ENCODE peak calls at places on chromosome 12, in ten cellular contexts. K is pancreas, O is A549, H is right lobe of liver, Z is brain microvascular endothelial cell, F is astrocyte of the spinal cord, U is OCI-LY7, C is mucosa of descending colon, L is HL-60, P is cardiac muscle cell. I is an unnamed sample.

GRCh38 chr12:6818246-6819006 is 3.2 kb upstream of the GPR162 start:
- DNase-seq in K (no peak), O (no peak), H (no peak), Z (no peak), F (no peak), U (no peak), C (no peak), L (no peak), P (no peak), I (no peak)

GRCh38 chr12:110998165-110998564 is 77.8 kb upstream of the MYL2 start:
- DNase-seq in K (no peak), O (no peak), H (no peak), Z (no peak), F (no peak), U (no peak), C (no peak), L (no peak), P (peak), I (no peak)

GRCh38 chr12:49126852-49127763 is 4.1 kb downstream of the TUBA1B start:
- DNase-seq in K (no peak), O (no peak), H (no peak), Z (no peak), F (no peak), U (no peak), C (no peak), L (peak), P (no peak), I (no peak)

GRCh38 chr12:132622437-132623071 is 4.0 kb downstream of the P2RX2 start:
- DNase-seq in K (peak), O (no peak), H (no peak), Z (peak), F (peak), U (peak), C (no peak), L (no peak), P (peak), I (no peak)

GRCh38 chr12:78359530-78359929 is 505.0 kb upstream of the SYT1 start:
- DNase-seq in K (no peak), O (no peak), H (no peak), Z (peak), F (peak), U (no peak), C (no peak), L (no peak), P (peak), I (no peak)

GRCh38 chr12:46364777-46365580 is 7.6 kb downstream of the SLC38A2 start:
- DNase-seq in K (no peak), O (no peak), H (peak), Z (peak), F (peak), U (no peak), C (peak), L (no peak), P (peak), I (no peak)

GRCh38 chr12:111887916-111888745 is 46.1 kb downstream of the MAPKAPK5 start:
- DNase-seq in K (no peak), O (no peak), H (no peak), Z (no peak), F (no peak), U (no peak), C (peak), L (no peak), P (no peak), I (no peak)

GRCh38 chr12:132275110-132275531 is 54.3 kb downstream of the GALNT9 start:
- DNase-seq in K (peak), O (peak), H (no peak), Z (peak), F (no peak), U (no peak), C (peak), L (no peak), P (peak), I (no peak)

GRCh38 chr12:94495458-94496137 is 35.9 kb upstream of the CEP83 start:
- DNase-seq in K (no peak), O (no peak), H (no peak), Z (no peak), F (no peak), U (no peak), C (no peak), L (no peak), P (peak), I (no peak)

GRCh38 chr12:114448618-114448933 is 42.6 kb upstream of the TBX5 start:
- DNase-seq in K (peak), O (no peak), H (no peak), Z (no peak), F (no peak), U (no peak), C (no peak), L (no peak), P (no peak), I (no peak)

GRCh38 chr12:100901266-100901665 is 106.7 kb downstream of the ANO4 start:
- DNase-seq in K (no peak), O (no peak), H (no peak), Z (no peak), F (no peak), U (no peak), C (no peak), L (no peak), P (no peak), I (no peak)

GRCh38 chr12:88325076-88325827 is 183.1 kb downstream of the TMTC3 start:
- DNase-seq in K (no peak), O (peak), H (no peak), Z (peak), F (peak), U (no peak), C (peak), L (no peak), P (peak), I (peak)

GRCh38 chr12:92133166-92133565 is 12.5 kb downstream of the BTG1 start:
- DNase-seq in K (no peak), O (no peak), H (no peak), Z (no peak), F (no peak), U (no peak), C (no peak), L (no peak), P (peak), I (no peak)

GRCh38 chr12:104714369-104714768 is 243.7 kb downstream of the SLC41A2 start:
- DNase-seq in K (no peak), O (no peak), H (no peak), Z (no peak), F (no peak), U (no peak), C (no peak), L (no peak), P (no peak), I (no peak)

GRCh38 chr12:67456281-67456918 is 187.2 kb downstream of the CAND1 start:
- DNase-seq in K (no peak), O (no peak), H (no peak), Z (peak), F (peak), U (no peak), C (no peak), L (no peak), P (peak), I (peak)

GRCh38 chr12:52910248-52910883 is 5.5 kb upstream of the KRT8 start:
- DNase-seq in K (no peak), O (no peak), H (no peak), Z (no peak), F (no peak), U (no peak), C (no peak), L (peak), P (no peak), I (no peak)

GRCh38 chr12:6267007-6267721 is 43.3 kb upstream of the PLEKHG6 start:
- DNase-seq in K (no peak), O (no peak), H (no peak), Z (peak), F (no peak), U (peak), C (no peak), L (no peak), P (peak), I (no peak)

GRCh38 chr12:93766802-93767523 is 89.8 kb downstream of the CRADD start:
- DNase-seq in K (no peak), O (peak), H (no peak), Z (peak), F (peak), U (no peak), C (peak), L (peak), P (peak), I (no peak)

GRCh38 chr12:124381454-124382207 is 86.7 kb downstream of the RFLNA start:
- DNase-seq in K (peak), O (peak), H (peak), Z (peak), F (peak), U (no peak), C (peak), L (peak), P (peak), I (peak)

GRCh38 chr12:89436062-89436461 is 83.8 kb upstream of the DUSP6 start:
- DNase-seq in K (no peak), O (no peak), H (no peak), Z (no peak), F (no peak), U (no peak), C (no peak), L (peak), P (no peak), I (no peak)

GRCh38 chr12:100404769-100405407 is 48.0 kb downstream of the SLC17A8 start:
- DNase-seq in K (no peak), O (no peak), H (no peak), Z (peak), F (peak), U (peak), C (no peak), L (peak), P (peak), I (peak)

GRCh38 chr12:126397071-126397571 is 1331.9 kb downstream of the AACS start:
- DNase-seq in K (no peak), O (no peak), H (no peak), Z (no peak), F (peak), U (no peak), C (no peak), L (no peak), P (peak), I (peak)

GRCh38 chr12:122449317-122449716 is 26.8 kb upstream of the CLIP1 start:
- DNase-seq in K (no peak), O (no peak), H (no peak), Z (peak), F (peak), U (no peak), C (no peak), L (peak), P (peak), I (peak)

GRCh38 chr12:14905269-14906004 is 19.8 kb upstream of the MGP start:
- DNase-seq in K (no peak), O (no peak), H (no peak), Z (no peak), F (peak), U (no peak), C (no peak), L (no peak), P (peak), I (no peak)

GRCh38 chr12:26863515-26863914 is 30.5 kb upstream of the ITPR2 start:
- DNase-seq in K (no peak), O (no peak), H (no peak), Z (no peak), F (no peak), U (peak), C (peak), L (no peak), P (peak), I (no peak)

GRCh38 chr12:117643971-117644370 is 282.5 kb upstream of the NOS1 start:
- DNase-seq in K (no peak), O (no peak), H (no peak), Z (no peak), F (no peak), U (no peak), C (no peak), L (no peak), P (no peak), I (no peak)

GRCh38 chr12:123712780-123713319 is 697 bp downstream of the ATP6V0A2 start:
- DNase-seq in K (no peak), O (no peak), H (no peak), Z (no peak), F (peak), U (no peak), C (peak), L (no peak), P (peak), I (no peak)

GRCh38 chr12:48128800-48129199 is 9.6 kb downstream of the PFKM start:
- DNase-seq in K (no peak), O (no peak), H (no peak), Z (no peak), F (peak), U (no peak), C (no peak), L (no peak), P (no peak), I (no peak)

GRCh38 chr12:112149596-112149995 is 24.2 kb downstream of the TRAFD1 start:
- DNase-seq in K (no peak), O (no peak), H (no peak), Z (no peak), F (no peak), U (no peak), C (no peak), L (no peak), P (no peak), I (no peak)

GRCh38 chr12:80216890-80217559 is 117.7 kb downstream of the OTOGL start:
- DNase-seq in K (no peak), O (no peak), H (no peak), Z (no peak), F (no peak), U (no peak), C (no peak), L (no peak), P (no peak), I (no peak)

GRCh38 chr12:131457331-131458047 is 253.4 kb upstream of the SFSWAP start:
- DNase-seq in K (no peak), O (no peak), H (no peak), Z (no peak), F (no peak), U (no peak), C (no peak), L (no peak), P (no peak), I (no peak)

GRCh38 chr12:110744176-110744575 is 1.5 kb upstream of the PPP1CC start:
- DNase-seq in K (no peak), O (no peak), H (no peak), Z (peak), F (no peak), U (no peak), C (no peak), L (no peak), P (peak), I (no peak)

GRCh38 chr12:75725505-75726120 is 214.2 kb upstream of the KRR1 start:
- DNase-seq in K (no peak), O (peak), H (no peak), Z (peak), F (peak), U (no peak), C (no peak), L (no peak), P (peak), I (no peak)

GRCh38 chr12:75457191-75457590 is 23.4 kb upstream of the GLIPR1 start:
- DNase-seq in K (no peak), O (no peak), H (no peak), Z (no peak), F (no peak), U (no peak), C (no peak), L (no peak), P (peak), I (no peak)

GRCh38 chr12:28966049-28966778 is 182.9 kb upstream of the FAR2 start:
- DNase-seq in K (no peak), O (no peak), H (no peak), Z (no peak), F (peak), U (no peak), C (peak), L (no peak), P (peak), I (no peak)

GRCh38 chr12:15118946-15119345 is 102.3 kb downstream of the RERG start:
- DNase-seq in K (no peak), O (no peak), H (no peak), Z (no peak), F (no peak), U (no peak), C (no peak), L (no peak), P (no peak), I (no peak)

DNA sequence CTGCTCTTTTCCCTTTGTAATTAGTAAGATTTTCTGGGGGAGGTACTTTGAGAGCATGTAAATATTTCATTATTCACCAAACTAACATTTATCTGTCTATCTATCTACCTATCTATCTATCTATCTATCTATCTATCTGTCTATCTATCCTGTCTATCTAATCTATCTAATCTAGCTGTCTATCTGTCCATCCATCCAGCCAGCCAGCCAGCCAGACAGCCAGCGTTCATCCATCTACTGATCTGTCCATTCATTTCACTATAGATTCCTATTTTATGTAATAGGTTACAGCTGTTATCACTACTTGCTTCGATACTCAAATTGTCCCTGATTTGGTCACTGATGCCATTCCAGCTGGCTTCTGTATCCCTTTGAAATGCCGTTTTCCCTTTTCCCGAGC is 67.9 kb downstream of the PRMT8 start:
- DNase-seq in K (no peak), O (no peak), H (no peak), Z (no peak), F (no peak), U (no peak), C (no peak), L (no peak), P (no peak), I (no peak)
- TF ChIP-seq CTCF in K (no peak), O (no peak), H (no peak), Z (no peak), F (no peak), U (no peak), C (no peak), L (no peak), P (no peak), I (no peak)

GRCh38 chr12:59595557-59596231 is at the start of gene SLC16A7:
- DNase-seq in K (peak), O (peak), H (peak), Z (peak), F (peak), U (peak), C (peak), L (peak), P (peak), I (peak)
- TF ChIP-seq CTCF in K (no peak), O (no peak), H (no peak), Z (peak), F (no peak), U (no peak), C (no peak), L (no peak), P (no peak), I (peak)

DNA sequence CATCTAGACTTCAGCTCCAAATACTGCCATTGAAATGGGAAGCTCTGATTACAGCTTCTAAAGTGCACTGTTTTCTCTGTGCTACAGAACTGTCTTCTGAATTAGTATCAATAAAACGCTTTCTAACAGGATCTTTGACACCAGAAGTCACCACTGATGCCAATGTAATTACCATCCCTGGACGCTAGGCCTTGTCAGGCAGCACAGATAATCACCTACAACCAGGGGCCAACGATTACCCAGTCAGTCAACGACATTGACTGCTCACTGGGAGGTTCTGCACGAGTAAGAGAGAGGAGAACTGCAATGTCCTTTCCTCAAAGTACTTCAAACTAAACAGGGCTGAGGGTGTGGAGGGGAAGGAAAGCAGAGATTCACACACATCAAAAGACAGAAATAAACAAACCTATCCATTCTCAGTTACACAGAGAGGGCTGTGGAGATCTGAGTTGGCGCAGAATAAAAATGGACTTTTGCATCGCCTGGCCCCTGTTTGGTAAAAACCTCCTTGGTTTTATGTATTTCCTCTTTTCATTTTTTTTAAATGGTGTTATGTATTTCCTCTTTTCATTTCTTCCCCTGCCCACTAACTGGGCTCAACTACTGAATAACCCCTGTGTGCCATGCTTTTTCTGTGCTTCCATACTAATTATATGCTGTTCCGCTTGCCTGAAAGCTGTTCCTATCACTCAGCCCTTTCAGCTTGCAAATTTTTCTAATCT is 492.2 kb downstream of the APAF1 start:
- DNase-seq in K (no peak), O (no peak), H (no peak), Z (no peak), F (no peak), U (no peak), C (no peak), L (no peak), P (no peak), I (no peak)
- TF ChIP-seq CTCF in K (no peak), O (no peak), H (no peak), Z (no peak), F (no peak), U (no peak), C (no peak), L (no peak), P (no peak), I (no peak)

DNA sequence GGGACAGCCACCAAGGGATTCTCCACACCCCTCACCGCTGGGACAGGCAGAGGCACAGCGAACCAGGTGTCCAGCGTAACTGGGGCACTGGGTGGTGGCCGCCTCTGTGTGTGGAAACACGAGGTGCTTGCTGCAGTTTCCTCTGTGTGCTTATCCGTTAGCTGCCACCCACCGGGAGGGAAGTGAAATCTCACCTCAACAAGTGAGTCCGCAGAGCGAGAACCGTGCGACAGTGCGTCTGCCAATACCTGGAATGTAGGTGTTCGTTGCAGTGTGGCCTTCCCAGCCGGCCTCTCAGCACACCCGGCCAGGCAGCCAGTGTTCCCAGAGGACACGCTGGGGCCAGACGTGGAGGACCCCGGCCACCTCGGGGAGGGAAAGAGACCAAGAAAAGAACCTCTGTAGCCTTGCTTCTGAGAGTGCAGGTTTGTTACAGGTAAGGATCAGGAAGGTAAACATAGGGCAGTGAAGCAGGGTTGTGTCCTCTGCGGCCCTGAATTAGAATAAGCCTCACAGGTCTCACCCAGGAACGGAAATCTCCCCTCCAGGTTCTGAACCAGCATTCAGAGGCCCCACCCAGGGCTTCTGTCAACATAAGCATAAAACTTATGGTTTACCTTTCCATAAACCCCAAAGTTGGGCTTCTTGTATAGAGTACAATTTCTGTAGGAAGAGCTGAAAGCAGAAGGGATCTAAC is 1.5 kb downstream of the BCL2L14 start:
- DNase-seq in K (peak), O (no peak), H (peak), Z (no peak), F (no peak), U (no peak), C (peak), L (peak), P (no peak), I (no peak)
- TF ChIP-seq CTCF in K (no peak), O (no peak), H (peak), Z (no peak), F (no peak), U (no peak), C (no peak), L (no peak), P (no peak), I (no peak)

GRCh38 chr12:1256991-1257390 is 266.0 kb downstream of the ERC1 start:
- DNase-seq in K (no peak), O (no peak), H (no peak), Z (no peak), F (no peak), U (no peak), C (no peak), L (peak), P (no peak), I (no peak)

GRCh38 chr12:1256285-1256684 is 265.3 kb downstream of the ERC1 start:
- DNase-seq in K (no peak), O (no peak), H (no peak), Z (no peak), F (no peak), U (no peak), C (no peak), L (no peak), P (no peak), I (no peak)

DNA sequence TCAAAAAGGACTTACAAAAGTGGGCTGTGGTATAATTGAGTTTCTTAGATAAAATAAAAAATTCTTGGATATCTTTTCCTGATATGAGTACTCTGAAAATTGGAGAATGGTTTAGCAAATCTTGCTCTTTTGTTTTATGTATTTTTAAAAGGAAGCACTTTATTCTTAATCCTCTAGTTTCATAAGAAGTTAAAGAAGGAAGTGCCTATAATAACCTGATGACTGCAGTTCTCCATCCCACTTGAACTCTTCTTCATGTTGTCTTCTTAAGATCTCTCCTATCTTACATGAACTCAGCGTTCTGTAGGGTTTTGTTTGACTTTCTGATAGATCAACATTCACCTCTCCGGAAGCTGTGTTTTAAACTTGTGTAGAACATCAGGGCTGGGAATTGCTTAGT is 271.0 kb downstream of the ERC1 start:
- DNase-seq in K (no peak), O (no peak), H (no peak), Z (no peak), F (no peak), U (peak), C (no peak), L (no peak), P (no peak), I (no peak)
- TF ChIP-seq CTCF in K (no peak), O (no peak), H (no peak), Z (no peak), F (no peak), U (no peak), C (no peak), L (no peak), P (no peak), I (no peak)